ENCODE peak calls at places on chromosomes 7 and 10, in eight cellular contexts. One of them, this sample, is unnamed.

GRCh38 chr7:30596043-30596641 is 1.5 kb downstream of the GARS1 start:
- DNase-seq in AG04450: no peak
- DNase-seq in activated T-cell treated with anti-CD3 and anti-CD28 coated beads, Interleukin-2, amount 50 U/mL, for 72 hours: peak; percentile 25
- DNase-seq in activated CD8-positive, alpha-beta memory T cell treated with anti-CD3 and anti-CD28 coated beads for 4 hours: no peak
- DNase-seq in left cardiac atrium: no peak
- DNase-seq in GM20000: peak; percentile 19
- DNase-seq in GM23248: peak; percentile 77
- DNase-seq in mucosa of descending colon: no peak
- DNase-seq in this sample: no peak

GRCh38 chr10:90413196-90413595 is 444.6 kb downstream of the HTR7 start:
- DNase-seq in activated T-cell treated with anti-CD3 and anti-CD28 coated beads, Interleukin-2, amount 50 U/mL, for 72 hours: no peak
- DNase-seq in activated CD8-positive, alpha-beta memory T cell treated with anti-CD3 and anti-CD28 coated beads for 4 hours: no peak
- DNase-seq in AG04450: no peak
- DNase-seq in GM23248: peak; percentile 1
- DNase-seq in left cardiac atrium: no peak
- DNase-seq in mucosa of descending colon: no peak
- DNase-seq in GM20000: no peak
- DNase-seq in this sample: no peak

GRCh38 chr7:70154521-70155180 is 556.4 kb downstream of the AUTS2 start:
- DNase-seq in activated CD8-positive, alpha-beta memory T cell treated with anti-CD3 and anti-CD28 coated beads for 4 hours: no peak
- DNase-seq in AG04450: no peak
- DNase-seq in GM20000: no peak
- DNase-seq in left cardiac atrium: no peak
- DNase-seq in GM23248: no peak
- DNase-seq in activated T-cell treated with anti-CD3 and anti-CD28 coated beads, Interleukin-2, amount 50 U/mL, for 72 hours: no peak
- DNase-seq in mucosa of descending colon: no peak
- DNase-seq in this sample: no peak

GRCh38 chr7:73970801-73971229 is 57.2 kb upstream of the ELN start:
- DNase-seq in mucosa of descending colon: no peak
- DNase-seq in activated CD8-positive, alpha-beta memory T cell treated with anti-CD3 and anti-CD28 coated beads for 4 hours: no peak
- DNase-seq in AG04450: no peak
- DNase-seq in left cardiac atrium: no peak
- DNase-seq in GM20000: no peak
- DNase-seq in GM23248: no peak
- DNase-seq in activated T-cell treated with anti-CD3 and anti-CD28 coated beads, Interleukin-2, amount 50 U/mL, for 72 hours: no peak
- DNase-seq in this sample: no peak

GRCh38 chr7:134954197-134955082 is 31.9 kb upstream of the AGBL3 start:
- DNase-seq in left cardiac atrium: no peak
- DNase-seq in GM20000: peak; percentile 47
- DNase-seq in AG04450: no peak
- DNase-seq in activated T-cell treated with anti-CD3 and anti-CD28 coated beads, Interleukin-2, amount 50 U/mL, for 72 hours: no peak
- DNase-seq in GM23248: peak; percentile 67
- DNase-seq in mucosa of descending colon: no peak
- DNase-seq in activated CD8-positive, alpha-beta memory T cell treated with anti-CD3 and anti-CD28 coated beads for 4 hours: no peak
- DNase-seq in this sample: no peak

GRCh38 chr7:111029574-111030357 is 61.2 kb upstream of the LRRN3 start:
- DNase-seq in activated T-cell treated with anti-CD3 and anti-CD28 coated beads, Interleukin-2, amount 50 U/mL, for 72 hours: peak; percentile 68
- DNase-seq in GM23248: peak; percentile 55
- DNase-seq in GM20000: peak; percentile 3
- DNase-seq in mucosa of descending colon: no peak
- DNase-seq in left cardiac atrium: peak; percentile 16
- DNase-seq in activated CD8-positive, alpha-beta memory T cell treated with anti-CD3 and anti-CD28 coated beads for 4 hours: no peak
- DNase-seq in AG04450: no peak
- DNase-seq in this sample: no peak

GRCh38 chr10:51083280-51083986 is 9.1 kb downstream of the PRKG1 start:
- DNase-seq in GM23248: no peak
- DNase-seq in AG04450: peak; percentile 38
- DNase-seq in left cardiac atrium: no peak
- DNase-seq in activated CD8-positive, alpha-beta memory T cell treated with anti-CD3 and anti-CD28 coated beads for 4 hours: no peak
- DNase-seq in mucosa of descending colon: no peak
- DNase-seq in activated T-cell treated with anti-CD3 and anti-CD28 coated beads, Interleukin-2, amount 50 U/mL, for 72 hours: no peak
- DNase-seq in GM20000: no peak
- DNase-seq in this sample: no peak

GRCh38 chr10:132900211-132900756 is 42.1 kb downstream of the CFAP46 start:
- DNase-seq in left cardiac atrium: peak; percentile 11
- DNase-seq in AG04450: no peak
- DNase-seq in activated CD8-positive, alpha-beta memory T cell treated with anti-CD3 and anti-CD28 coated beads for 4 hours: no peak
- DNase-seq in GM20000: no peak
- DNase-seq in GM23248: no peak
- DNase-seq in mucosa of descending colon: peak; percentile 1
- DNase-seq in activated T-cell treated with anti-CD3 and anti-CD28 coated beads, Interleukin-2, amount 50 U/mL, for 72 hours: no peak
- DNase-seq in this sample: no peak

GRCh38 chr10:77925410-77925794 is 1.2 kb downstream of the DLG5 start:
- DNase-seq in AG04450: no peak
- DNase-seq in activated CD8-positive, alpha-beta memory T cell treated with anti-CD3 and anti-CD28 coated beads for 4 hours: no peak
- DNase-seq in mucosa of descending colon: peak; percentile 36
- DNase-seq in GM23248: peak; percentile 81
- DNase-seq in activated T-cell treated with anti-CD3 and anti-CD28 coated beads, Interleukin-2, amount 50 U/mL, for 72 hours: no peak
- DNase-seq in GM20000: no peak
- DNase-seq in left cardiac atrium: no peak
- DNase-seq in this sample: no peak

GRCh38 chr7:2621061-2621828 is 10.5 kb upstream of the TTYH3 start:
- DNase-seq in left cardiac atrium: peak; percentile 74
- DNase-seq in GM20000: no peak
- DNase-seq in AG04450: no peak
- DNase-seq in activated CD8-positive, alpha-beta memory T cell treated with anti-CD3 and anti-CD28 coated beads for 4 hours: no peak
- DNase-seq in activated T-cell treated with anti-CD3 and anti-CD28 coated beads, Interleukin-2, amount 50 U/mL, for 72 hours: no peak
- DNase-seq in GM23248: peak; percentile 71
- DNase-seq in mucosa of descending colon: peak; percentile 66
- DNase-seq in this sample: no peak

GRCh38 chr10:82358486-82359097 is 483.6 kb downstream of the NRG3 start:
- DNase-seq in AG04450: no peak
- DNase-seq in activated CD8-positive, alpha-beta memory T cell treated with anti-CD3 and anti-CD28 coated beads for 4 hours: no peak
- DNase-seq in left cardiac atrium: peak; percentile 72
- DNase-seq in GM23248: peak; percentile 79
- DNase-seq in activated T-cell treated with anti-CD3 and anti-CD28 coated beads, Interleukin-2, amount 50 U/mL, for 72 hours: no peak
- DNase-seq in GM20000: no peak
- DNase-seq in mucosa of descending colon: no peak
- DNase-seq in this sample: no peak

GRCh38 chr7:101265622-101266516 is 21.0 kb upstream of the FIS1 start:
- DNase-seq in left cardiac atrium: no peak
- DNase-seq in activated T-cell treated with anti-CD3 and anti-CD28 coated beads, Interleukin-2, amount 50 U/mL, for 72 hours: no peak
- DNase-seq in mucosa of descending colon: no peak
- DNase-seq in GM20000: no peak
- DNase-seq in activated CD8-positive, alpha-beta memory T cell treated with anti-CD3 and anti-CD28 coated beads for 4 hours: no peak
- DNase-seq in AG04450: no peak
- DNase-seq in GM23248: no peak
- DNase-seq in this sample: no peak

GRCh38 chr10:75755528-75755927 is 324.1 kb downstream of the LRMDA start:
- DNase-seq in GM23248: no peak
- DNase-seq in GM20000: no peak
- DNase-seq in AG04450: no peak
- DNase-seq in activated CD8-positive, alpha-beta memory T cell treated with anti-CD3 and anti-CD28 coated beads for 4 hours: no peak
- DNase-seq in activated T-cell treated with anti-CD3 and anti-CD28 coated beads, Interleukin-2, amount 50 U/mL, for 72 hours: no peak
- DNase-seq in left cardiac atrium: no peak
- DNase-seq in mucosa of descending colon: no peak
- DNase-seq in this sample: no peak